ENCODE peak calls at places on chromosomes 5 and 9, in six cellular contexts. One of them, this sample, is unnamed.

GRCh38 chr5:91277093-91277626 is 106.0 kb downstream of the ARRDC3 start:
- DNase-seq in activated CD4-positive, alpha-beta T cell treated with anti-CD3 and anti-CD28 coated beads for 1 hour: no peak
- DNase-seq in AG10803: peak
- DNase-seq in NCI-H526 treated with DMSO at 0.1 percent for 48 hours: no peak
- DNase-seq in A673: no peak
- DNase-seq in stimulated activated CD4-positive, alpha-beta T cell treated with anti-CD3 and anti-CD28 coated beads, Interleukin-1b, Interleukin-23, amount 100 ng/mL, for 4 hours: no peak
- DNase-seq in this sample: no peak

GRCh38 chr5:2579126-2579525 is 172.4 kb downstream of the IRX2 start:
- DNase-seq in activated CD4-positive, alpha-beta T cell treated with anti-CD3 and anti-CD28 coated beads for 1 hour: no peak
- DNase-seq in AG10803: no peak
- DNase-seq in NCI-H526 treated with DMSO at 0.1 percent for 48 hours: peak
- DNase-seq in A673: no peak
- DNase-seq in stimulated activated CD4-positive, alpha-beta T cell treated with anti-CD3 and anti-CD28 coated beads, Interleukin-1b, Interleukin-23, amount 100 ng/mL, for 4 hours: no peak
- DNase-seq in this sample: no peak

GRCh38 chr9:86843182-86843581 is 104.1 kb downstream of the GAS1 start:
- DNase-seq in activated CD4-positive, alpha-beta T cell treated with anti-CD3 and anti-CD28 coated beads for 1 hour: no peak
- DNase-seq in AG10803: no peak
- DNase-seq in NCI-H526 treated with DMSO at 0.1 percent for 48 hours: no peak
- DNase-seq in A673: no peak
- DNase-seq in stimulated activated CD4-positive, alpha-beta T cell treated with anti-CD3 and anti-CD28 coated beads, Interleukin-1b, Interleukin-23, amount 100 ng/mL, for 4 hours: no peak
- DNase-seq in this sample: no peak

GRCh38 chr5:158384535-158385421 is 525.8 kb upstream of the CLINT1 start:
- DNase-seq in activated CD4-positive, alpha-beta T cell treated with anti-CD3 and anti-CD28 coated beads for 1 hour: no peak
- DNase-seq in AG10803: peak
- DNase-seq in NCI-H526 treated with DMSO at 0.1 percent for 48 hours: no peak
- DNase-seq in A673: no peak
- DNase-seq in stimulated activated CD4-positive, alpha-beta T cell treated with anti-CD3 and anti-CD28 coated beads, Interleukin-1b, Interleukin-23, amount 100 ng/mL, for 4 hours: no peak
- DNase-seq in this sample: no peak

GRCh38 chr9:6414291-6414690 is 1.3 kb downstream of the UHRF2 start:
- DNase-seq in activated CD4-positive, alpha-beta T cell treated with anti-CD3 and anti-CD28 coated beads for 1 hour: no peak
- DNase-seq in AG10803: peak
- DNase-seq in NCI-H526 treated with DMSO at 0.1 percent for 48 hours: no peak
- DNase-seq in A673: peak
- DNase-seq in stimulated activated CD4-positive, alpha-beta T cell treated with anti-CD3 and anti-CD28 coated beads, Interleukin-1b, Interleukin-23, amount 100 ng/mL, for 4 hours: no peak
- DNase-seq in this sample: no peak

GRCh38 chr5:1468629-1469527 is 23.6 kb upstream of the SLC6A3 start:
- DNase-seq in activated CD4-positive, alpha-beta T cell treated with anti-CD3 and anti-CD28 coated beads for 1 hour: no peak
- DNase-seq in AG10803: no peak
- DNase-seq in NCI-H526 treated with DMSO at 0.1 percent for 48 hours: no peak
- DNase-seq in A673: no peak
- DNase-seq in stimulated activated CD4-positive, alpha-beta T cell treated with anti-CD3 and anti-CD28 coated beads, Interleukin-1b, Interleukin-23, amount 100 ng/mL, for 4 hours: no peak
- DNase-seq in this sample: no peak

GRCh38 chr5:74082504-74082903 is 456.5 kb downstream of the ARHGEF28 start:
- DNase-seq in activated CD4-positive, alpha-beta T cell treated with anti-CD3 and anti-CD28 coated beads for 1 hour: no peak
- DNase-seq in AG10803: no peak
- DNase-seq in NCI-H526 treated with DMSO at 0.1 percent for 48 hours: no peak
- DNase-seq in A673: no peak
- DNase-seq in stimulated activated CD4-positive, alpha-beta T cell treated with anti-CD3 and anti-CD28 coated beads, Interleukin-1b, Interleukin-23, amount 100 ng/mL, for 4 hours: no peak
- DNase-seq in this sample: no peak

GRCh38 chr5:76326559-76327351 is 76.3 kb upstream of the IQGAP2 start:
- DNase-seq in activated CD4-positive, alpha-beta T cell treated with anti-CD3 and anti-CD28 coated beads for 1 hour: no peak
- DNase-seq in AG10803: no peak
- DNase-seq in NCI-H526 treated with DMSO at 0.1 percent for 48 hours: no peak
- DNase-seq in A673: peak
- DNase-seq in stimulated activated CD4-positive, alpha-beta T cell treated with anti-CD3 and anti-CD28 coated beads, Interleukin-1b, Interleukin-23, amount 100 ng/mL, for 4 hours: no peak
- DNase-seq in this sample: no peak

GRCh38 chr5:172775326-172776234 is 4.6 kb upstream of the DUSP1 start:
- DNase-seq in activated CD4-positive, alpha-beta T cell treated with anti-CD3 and anti-CD28 coated beads for 1 hour: no peak
- DNase-seq in AG10803: peak
- DNase-seq in NCI-H526 treated with DMSO at 0.1 percent for 48 hours: no peak
- DNase-seq in A673: no peak
- DNase-seq in stimulated activated CD4-positive, alpha-beta T cell treated with anti-CD3 and anti-CD28 coated beads, Interleukin-1b, Interleukin-23, amount 100 ng/mL, for 4 hours: no peak
- DNase-seq in this sample: no peak

GRCh38 chr5:148816357-148816756 is 10.1 kb upstream of the ADRB2 start:
- DNase-seq in activated CD4-positive, alpha-beta T cell treated with anti-CD3 and anti-CD28 coated beads for 1 hour: no peak
- DNase-seq in AG10803: no peak
- DNase-seq in NCI-H526 treated with DMSO at 0.1 percent for 48 hours: no peak
- DNase-seq in A673: no peak
- DNase-seq in stimulated activated CD4-positive, alpha-beta T cell treated with anti-CD3 and anti-CD28 coated beads, Interleukin-1b, Interleukin-23, amount 100 ng/mL, for 4 hours: no peak
- DNase-seq in this sample: no peak

GRCh38 chr5:138032028-138032571 is 779 bp downstream of the FAM13B start:
- DNase-seq in activated CD4-positive, alpha-beta T cell treated with anti-CD3 and anti-CD28 coated beads for 1 hour: peak
- DNase-seq in AG10803: peak
- DNase-seq in NCI-H526 treated with DMSO at 0.1 percent for 48 hours: peak
- DNase-seq in A673: peak
- DNase-seq in stimulated activated CD4-positive, alpha-beta T cell treated with anti-CD3 and anti-CD28 coated beads, Interleukin-1b, Interleukin-23, amount 100 ng/mL, for 4 hours: no peak
- DNase-seq in this sample: no peak

GRCh38 chr5:58683567-58683966 is 100.7 kb downstream of the RAB3C start:
- DNase-seq in activated CD4-positive, alpha-beta T cell treated with anti-CD3 and anti-CD28 coated beads for 1 hour: no peak
- DNase-seq in AG10803: no peak
- DNase-seq in NCI-H526 treated with DMSO at 0.1 percent for 48 hours: no peak
- DNase-seq in A673: no peak
- DNase-seq in stimulated activated CD4-positive, alpha-beta T cell treated with anti-CD3 and anti-CD28 coated beads, Interleukin-1b, Interleukin-23, amount 100 ng/mL, for 4 hours: no peak
- DNase-seq in this sample: no peak

GRCh38 chr5:62138607-62139006 is 167.4 kb upstream of the KIF2A start:
- DNase-seq in activated CD4-positive, alpha-beta T cell treated with anti-CD3 and anti-CD28 coated beads for 1 hour: no peak
- DNase-seq in AG10803: no peak
- DNase-seq in NCI-H526 treated with DMSO at 0.1 percent for 48 hours: no peak
- DNase-seq in A673: no peak
- DNase-seq in stimulated activated CD4-positive, alpha-beta T cell treated with anti-CD3 and anti-CD28 coated beads, Interleukin-1b, Interleukin-23, amount 100 ng/mL, for 4 hours: no peak
- DNase-seq in this sample: no peak

GRCh38 chr5:1657161-1657741 is 133.5 kb upstream of the LPCAT1 start:
- DNase-seq in activated CD4-positive, alpha-beta T cell treated with anti-CD3 and anti-CD28 coated beads for 1 hour: no peak
- DNase-seq in AG10803: no peak
- DNase-seq in NCI-H526 treated with DMSO at 0.1 percent for 48 hours: no peak
- DNase-seq in A673: no peak
- DNase-seq in stimulated activated CD4-positive, alpha-beta T cell treated with anti-CD3 and anti-CD28 coated beads, Interleukin-1b, Interleukin-23, amount 100 ng/mL, for 4 hours: no peak
- DNase-seq in this sample: no peak

GRCh38 chr5:51326844-51327243 is 56.4 kb upstream of the ISL1 start:
- DNase-seq in activated CD4-positive, alpha-beta T cell treated with anti-CD3 and anti-CD28 coated beads for 1 hour: no peak
- DNase-seq in AG10803: no peak
- DNase-seq in NCI-H526 treated with DMSO at 0.1 percent for 48 hours: no peak
- DNase-seq in A673: no peak
- DNase-seq in stimulated activated CD4-positive, alpha-beta T cell treated with anti-CD3 and anti-CD28 coated beads, Interleukin-1b, Interleukin-23, amount 100 ng/mL, for 4 hours: no peak
- DNase-seq in this sample: no peak

GRCh38 chr9:124708633-124709032 is 62.5 kb downstream of the NR6A1 start:
- DNase-seq in activated CD4-positive, alpha-beta T cell treated with anti-CD3 and anti-CD28 coated beads for 1 hour: no peak
- DNase-seq in AG10803: peak
- DNase-seq in NCI-H526 treated with DMSO at 0.1 percent for 48 hours: no peak
- DNase-seq in A673: no peak
- DNase-seq in stimulated activated CD4-positive, alpha-beta T cell treated with anti-CD3 and anti-CD28 coated beads, Interleukin-1b, Interleukin-23, amount 100 ng/mL, for 4 hours: no peak
- DNase-seq in this sample: no peak

GRCh38 chr5:171863928-171864327 is 78.3 kb downstream of the SMIM23 start:
- DNase-seq in activated CD4-positive, alpha-beta T cell treated with anti-CD3 and anti-CD28 coated beads for 1 hour: no peak
- DNase-seq in AG10803: peak
- DNase-seq in NCI-H526 treated with DMSO at 0.1 percent for 48 hours: no peak
- DNase-seq in A673: no peak
- DNase-seq in stimulated activated CD4-positive, alpha-beta T cell treated with anti-CD3 and anti-CD28 coated beads, Interleukin-1b, Interleukin-23, amount 100 ng/mL, for 4 hours: no peak
- DNase-seq in this sample: no peak

GRCh38 chr5:10513501-10514442 is 50.1 kb upstream of the ANKRD33B start:
- DNase-seq in activated CD4-positive, alpha-beta T cell treated with anti-CD3 and anti-CD28 coated beads for 1 hour: no peak
- DNase-seq in AG10803: peak
- DNase-seq in NCI-H526 treated with DMSO at 0.1 percent for 48 hours: no peak
- DNase-seq in A673: peak
- DNase-seq in stimulated activated CD4-positive, alpha-beta T cell treated with anti-CD3 and anti-CD28 coated beads, Interleukin-1b, Interleukin-23, amount 100 ng/mL, for 4 hours: no peak
- DNase-seq in this sample: no peak

GRCh38 chr5:143338658-143339366 is 64.7 kb downstream of the NR3C1 start:
- DNase-seq in activated CD4-positive, alpha-beta T cell treated with anti-CD3 and anti-CD28 coated beads for 1 hour: no peak
- DNase-seq in AG10803: peak
- DNase-seq in NCI-H526 treated with DMSO at 0.1 percent for 48 hours: no peak
- DNase-seq in A673: no peak
- DNase-seq in stimulated activated CD4-positive, alpha-beta T cell treated with anti-CD3 and anti-CD28 coated beads, Interleukin-1b, Interleukin-23, amount 100 ng/mL, for 4 hours: no peak
- DNase-seq in this sample: no peak

GRCh38 chr5:120544043-120544442 is 79.9 kb downstream of the PRR16 start:
- DNase-seq in activated CD4-positive, alpha-beta T cell treated with anti-CD3 and anti-CD28 coated beads for 1 hour: no peak
- DNase-seq in AG10803: peak
- DNase-seq in NCI-H526 treated with DMSO at 0.1 percent for 48 hours: no peak
- DNase-seq in A673: no peak
- DNase-seq in stimulated activated CD4-positive, alpha-beta T cell treated with anti-CD3 and anti-CD28 coated beads, Interleukin-1b, Interleukin-23, amount 100 ng/mL, for 4 hours: no peak
- DNase-seq in this sample: no peak

GRCh38 chr5:103327451-103327850 is 68.9 kb downstream of the MACIR start:
- DNase-seq in activated CD4-positive, alpha-beta T cell treated with anti-CD3 and anti-CD28 coated beads for 1 hour: no peak
- DNase-seq in AG10803: no peak
- DNase-seq in NCI-H526 treated with DMSO at 0.1 percent for 48 hours: no peak
- DNase-seq in A673: no peak
- DNase-seq in stimulated activated CD4-positive, alpha-beta T cell treated with anti-CD3 and anti-CD28 coated beads, Interleukin-1b, Interleukin-23, amount 100 ng/mL, for 4 hours: no peak
- DNase-seq in this sample: no peak

GRCh38 chr9:94821098-94821930 is 94.8 kb downstream of the AOPEP start:
- DNase-seq in activated CD4-positive, alpha-beta T cell treated with anti-CD3 and anti-CD28 coated beads for 1 hour: no peak
- DNase-seq in AG10803: no peak
- DNase-seq in NCI-H526 treated with DMSO at 0.1 percent for 48 hours: no peak
- DNase-seq in A673: no peak
- DNase-seq in stimulated activated CD4-positive, alpha-beta T cell treated with anti-CD3 and anti-CD28 coated beads, Interleukin-1b, Interleukin-23, amount 100 ng/mL, for 4 hours: no peak
- DNase-seq in this sample: no peak

GRCh38 chr9:36849943-36850342 is 184.1 kb downstream of the PAX5 start:
- DNase-seq in activated CD4-positive, alpha-beta T cell treated with anti-CD3 and anti-CD28 coated beads for 1 hour: no peak
- DNase-seq in AG10803: no peak
- DNase-seq in NCI-H526 treated with DMSO at 0.1 percent for 48 hours: no peak
- DNase-seq in A673: no peak
- DNase-seq in stimulated activated CD4-positive, alpha-beta T cell treated with anti-CD3 and anti-CD28 coated beads, Interleukin-1b, Interleukin-23, amount 100 ng/mL, for 4 hours: no peak
- DNase-seq in this sample: no peak